ENCODE peak calls at places on chromosomes 11 and 22, in eight cellular contexts. T, G, J, L, N, W, M and C are unnamed samples.
A peak's percentile ranks its signal among the peaks of the same experiment; 100 is the strongest.

GRCh38 chr11:134277176-134278001 is 1.2 kb downstream of the GLB1L3 start:
- DNase-seq in T (no peak), G (no peak), J (no peak), L (no peak), N (peak; percentile 41), W (no peak), M (no peak), C (no peak)

GRCh38 chr11:64000026-64000739 is 13.9 kb downstream of the OTUB1 start:
- DNase-seq in T (no peak), G (peak; percentile 60), J (no peak), L (peak; percentile 74), N (peak; percentile 81), W (no peak), M (no peak), C (peak; percentile 67)

GRCh38 chr11:10725114-10725906 is 25.7 kb upstream of the CTR9 start:
- DNase-seq in T (no peak), G (no peak), J (no peak), L (no peak), N (no peak), W (no peak), M (peak; percentile 79), C (no peak)

GRCh38 chr11:13098067-13098466 is 89.0 kb downstream of the RASSF10 start:
- DNase-seq in T (no peak), G (no peak), J (no peak), L (no peak), N (no peak), W (peak; percentile 65), M (no peak), C (no peak)

GRCh38 chr22:44431256-44431655 is 66.8 kb downstream of the RTL6 start:
- DNase-seq in T (no peak), G (no peak), J (no peak), L (no peak), N (no peak), W (no peak), M (no peak), C (no peak)

GRCh38 chr11:96257972-96258951 is 84.7 kb downstream of the MAML2 start:
- DNase-seq in T (no peak), G (no peak), J (no peak), L (no peak), N (peak; percentile 77), W (no peak), M (no peak), C (peak; percentile 25)

GRCh38 chr22:37319469-37319868 is 37.2 kb downstream of the CYTH4 start:
- DNase-seq in T (no peak), G (no peak), J (no peak), L (no peak), N (no peak), W (no peak), M (no peak), C (no peak)

GRCh38 chr11:42631223-42631843 is 680.5 kb upstream of the API5 start:
- DNase-seq in T (no peak), G (no peak), J (no peak), L (no peak), N (no peak), W (peak; percentile 21), M (no peak), C (no peak)

GRCh38 chr11:29293825-29294224 is 723.0 kb downstream of the KCNA4 start:
- DNase-seq in T (no peak), G (no peak), J (no peak), L (no peak), N (no peak), W (peak; percentile 70), M (peak; percentile 18), C (no peak)

GRCh38 chr11:99376463-99376862 is 355.7 kb downstream of the CNTN5 start:
- DNase-seq in T (no peak), G (no peak), J (no peak), L (no peak), N (no peak), W (no peak), M (no peak), C (no peak)

GRCh38 chr22:23431337-23432072 is 148.6 kb downstream of the IGLL1 start:
- DNase-seq in T (no peak), G (no peak), J (no peak), L (no peak), N (no peak), W (peak; percentile 28), M (no peak), C (no peak)

GRCh38 chr22:21448627-21449416 is 18.4 kb upstream of the TMEM191C start:
- DNase-seq in T (no peak), G (no peak), J (peak; percentile 46), L (no peak), N (peak; percentile 39), W (no peak), M (no peak), C (no peak)

GRCh38 chr11:129006161-129006560 is 63.5 kb upstream of the TP53AIP1 start:
- DNase-seq in T (no peak), G (no peak), J (no peak), L (no peak), N (no peak), W (no peak), M (no peak), C (no peak)

GRCh38 chr11:22197139-22197893 is 4.4 kb downstream of the ANO5 start:
- DNase-seq in T (no peak), G (no peak), J (no peak), L (no peak), N (no peak), W (no peak), M (no peak), C (no peak)

GRCh38 chr22:18078329-18079041 is 695 bp downstream of the PEX26 start:
- DNase-seq in T (no peak), G (peak; percentile 53), J (no peak), L (no peak), N (peak; percentile 74), W (peak; percentile 25), M (no peak), C (peak; percentile 41)

GRCh38 chr11:103993502-103993901 is 42.9 kb upstream of the DDI1 start:
- DNase-seq in T (no peak), G (no peak), J (no peak), L (no peak), N (no peak), W (no peak), M (no peak), C (no peak)

GRCh38 chr22:49255741-49256318 is 571.8 kb downstream of the BRD1 start:
- DNase-seq in T (no peak), G (no peak), J (no peak), L (no peak), N (peak; percentile 17), W (no peak), M (no peak), C (no peak)

GRCh38 chr22:33715221-33715620 is 205.1 kb downstream of the LARGE1 start:
- DNase-seq in T (no peak), G (no peak), J (no peak), L (no peak), N (no peak), W (no peak), M (no peak), C (no peak)

GRCh38 chr11:27711725-27712124 is 11.5 kb upstream of the BDNF start:
- DNase-seq in T (no peak), G (no peak), J (no peak), L (no peak), N (no peak), W (no peak), M (no peak), C (no peak)

GRCh38 chr11:65401073-65401802 is 14.8 kb downstream of the FRMD8 start:
- DNase-seq in T (no peak), G (no peak), J (no peak), L (no peak), N (peak; percentile 54), W (no peak), M (no peak), C (no peak)

GRCh38 chr11:48078661-48079060 is 98.3 kb downstream of the PTPRJ start:
- DNase-seq in T (no peak), G (no peak), J (no peak), L (no peak), N (no peak), W (no peak), M (no peak), C (no peak)

GRCh38 chr11:48075637-48076036 is 95.3 kb downstream of the PTPRJ start:
- DNase-seq in T (no peak), G (no peak), J (no peak), L (no peak), N (peak; percentile 21), W (no peak), M (no peak), C (no peak)

GRCh38 chr11:48074425-48075181 is 94.2 kb downstream of the PTPRJ start:
- DNase-seq in T (no peak), G (no peak), J (no peak), L (no peak), N (peak; percentile 38), W (no peak), M (no peak), C (no peak)

GRCh38 chr11:48079602-48080001 is 99.2 kb downstream of the PTPRJ start:
- DNase-seq in T (no peak), G (no peak), J (no peak), L (no peak), N (peak; percentile 47), W (no peak), M (no peak), C (no peak)

GRCh38 chr11:48077251-48077650 is 96.9 kb downstream of the PTPRJ start:
- DNase-seq in T (no peak), G (no peak), J (no peak), L (no peak), N (peak; percentile 21), W (no peak), M (no peak), C (no peak)
- H3K4me1 ChIP-seq in T (peaks cover 3% of the 10 kb centered on the region), G (no peaks in the 10 kb centered on the region), J (peaks cover 14% of the 10 kb centered on the region), L (no peaks in the 10 kb centered on the region), N (no peaks in the 10 kb centered on the region), W (peaks cover 43% of the 10 kb centered on the region), M (no peaks in the 10 kb centered on the region), C (peaks cover 27% of the 10 kb centered on the region)

DNA sequence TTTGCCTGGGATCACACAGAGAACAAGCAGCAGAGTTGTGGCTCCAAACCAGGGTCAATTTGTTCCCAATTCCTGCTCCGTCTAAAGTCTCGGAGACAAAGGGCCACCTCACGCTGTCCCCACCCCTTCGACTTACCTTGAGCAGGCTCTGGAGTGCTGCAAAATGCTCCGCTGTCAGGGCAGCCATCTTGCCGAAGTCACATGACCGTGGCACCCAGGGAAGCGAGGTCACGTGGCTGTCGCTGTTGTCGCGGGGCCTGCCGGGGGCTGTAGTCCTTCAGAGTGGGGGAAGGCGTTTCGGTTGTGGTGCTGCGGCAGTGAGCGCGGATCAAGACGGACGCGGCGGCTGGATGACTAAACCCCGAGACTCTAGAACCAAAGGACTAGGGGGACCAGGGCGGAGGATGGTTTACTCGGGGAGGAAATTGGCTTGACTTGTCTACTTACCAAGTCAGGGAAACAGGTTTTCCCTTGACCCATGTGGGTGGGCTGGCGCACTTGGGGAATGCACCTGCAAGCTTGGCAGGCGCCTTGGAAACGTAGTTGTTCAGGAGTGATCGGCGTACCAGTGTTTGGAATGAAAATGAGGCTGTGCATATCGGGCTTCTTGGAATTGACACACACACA is at the start of gene COMMD9:
- DNase-seq in T (peak; percentile 84), G (peak; percentile 93), J (peak; percentile 97), L (peak; percentile 91), N (peak; percentile 98), W (peak; percentile 94), M (peak; percentile 88), C (peak; percentile 95)
- TF ChIP-seq POLR2A in T (peak; percentile 35), G (peak; percentile 82), J (no peak), L (no peak), N (peak; percentile 50), W (peak; percentile 48), M (no peak), C (no peak)

GRCh38 chr22:29658171-29658570 is 54.7 kb downstream of the NF2 start:
- DNase-seq in T (no peak), G (no peak), J (no peak), L (no peak), N (no peak), W (no peak), M (no peak), C (no peak)
- H3K4me1 ChIP-seq in T (peaks cover 15% of the 10 kb centered on the region), G (no peaks in the 10 kb centered on the region), J (peaks cover 21% of the 10 kb centered on the region), L (no peaks in the 10 kb centered on the region), N (no peaks in the 10 kb centered on the region), W (no peaks in the 10 kb centered on the region), M (no peaks in the 10 kb centered on the region), C (no peaks in the 10 kb centered on the region)

GRCh38 chr22:36193171-36193570 is 8.4 kb downstream of the APOL4 start:
- DNase-seq in T (no peak), G (no peak), J (no peak), L (no peak), N (no peak), W (no peak), M (no peak), C (no peak)
- TF ChIP-seq POLR2A in T (no peak), G (no peak), J (no peak), L (no peak), N (no peak), W (no peak), M (no peak), C (no peak)